ENCODE peak calls at places on chromosomes 2 and 18, in eight cellular contexts. N, R, Y, X, L, V, U and M are unnamed samples.

GRCh38 chr2:172772637-172773036 is 37.0 kb downstream of the RAPGEF4 start:
- DNase-seq in N (no peak), R (no peak), Y (peak; percentile 28), X (peak; percentile 29), L (no peak), V (no peak), U (no peak), M (peak; percentile 61)

GRCh38 chr18:48410095-48410920 is 1.1 kb upstream of the ZBTB7C start:
- DNase-seq in N (no peak), R (peak; percentile 49), Y (peak; percentile 67), X (peak; percentile 82), L (peak; percentile 94), V (peak; percentile 91), U (peak; percentile 94), M (peak; percentile 77)

GRCh38 chr2:86788172-86788571 is 2.5 kb downstream of the CD8A start:
- DNase-seq in N (no peak), R (no peak), Y (no peak), X (no peak), L (no peak), V (no peak), U (no peak), M (no peak)

GRCh38 chr2:127413782-127414743 is 4.2 kb upstream of the PROC start:
- DNase-seq in N (no peak), R (no peak), Y (peak; percentile 56), X (peak; percentile 68), L (no peak), V (no peak), U (no peak), M (peak; percentile 85)

GRCh38 chr2:184577741-184578140 is 20.6 kb upstream of the ZNF804A start:
- DNase-seq in N (no peak), R (no peak), Y (no peak), X (no peak), L (no peak), V (no peak), U (no peak), M (no peak)

GRCh38 chr2:96520697-96521096 is 15.5 kb upstream of the NEURL3 start:
- DNase-seq in N (no peak), R (no peak), Y (no peak), X (no peak), L (no peak), V (no peak), U (no peak), M (no peak)

GRCh38 chr2:212974692-212975091 is 176.7 kb downstream of the IKZF2 start:
- DNase-seq in N (no peak), R (no peak), Y (peak; percentile 72), X (peak; percentile 75), L (no peak), V (no peak), U (no peak), M (peak; percentile 91)

GRCh38 chr18:28095631-28096030 is 81.3 kb downstream of the CDH2 start:
- DNase-seq in N (no peak), R (no peak), Y (no peak), X (no peak), L (no peak), V (no peak), U (no peak), M (peak; percentile 56)

GRCh38 chr2:146312899-146313298 is 1531.9 kb upstream of the ACVR2A start:
- DNase-seq in N (no peak), R (no peak), Y (peak; percentile 6), X (peak; percentile 23), L (no peak), V (no peak), U (no peak), M (peak; percentile 51)

GRCh38 chr2:238846503-238847431 is 1.1 kb upstream of the TWIST2 start:
- DNase-seq in N (no peak), R (no peak), Y (peak; percentile 35), X (peak; percentile 64), L (peak; percentile 50), V (no peak), U (peak; percentile 26), M (peak; percentile 3)

GRCh38 chr2:36433311-36434217 is 78.0 kb downstream of the CRIM1 start:
- DNase-seq in N (no peak), R (no peak), Y (peak; percentile 66), X (peak; percentile 73), L (no peak), V (peak; percentile 25), U (no peak), M (peak; percentile 87)

GRCh38 chr2:145221511-145221910 is 701.6 kb upstream of the ZEB2 start:
- DNase-seq in N (no peak), R (no peak), Y (peak; percentile 23), X (peak; percentile 29), L (no peak), V (no peak), U (no peak), M (no peak)

GRCh38 chr2:168159754-168160585 is 87.4 kb downstream of the STK39 start:
- DNase-seq in N (no peak), R (no peak), Y (no peak), X (no peak), L (no peak), V (no peak), U (no peak), M (no peak)

GRCh38 chr18:58599106-58599505 is 29.8 kb downstream of the ALPK2 start:
- DNase-seq in N (no peak), R (no peak), Y (peak; percentile 75), X (peak; percentile 82), L (no peak), V (no peak), U (no peak), M (peak; percentile 35)

GRCh38 chr2:155320236-155320635 is 621.7 kb downstream of the KCNJ3 start:
- DNase-seq in N (no peak), R (no peak), Y (no peak), X (no peak), L (no peak), V (no peak), U (no peak), M (no peak)

GRCh38 chr18:63823516-63824219 is 48.5 kb downstream of the SERPINB7 start:
- DNase-seq in N (no peak), R (peak; percentile 5), Y (peak; percentile 10), X (peak; percentile 18), L (peak; percentile 51), V (peak; percentile 20), U (peak; percentile 20), M (peak; percentile 31)

DNA sequence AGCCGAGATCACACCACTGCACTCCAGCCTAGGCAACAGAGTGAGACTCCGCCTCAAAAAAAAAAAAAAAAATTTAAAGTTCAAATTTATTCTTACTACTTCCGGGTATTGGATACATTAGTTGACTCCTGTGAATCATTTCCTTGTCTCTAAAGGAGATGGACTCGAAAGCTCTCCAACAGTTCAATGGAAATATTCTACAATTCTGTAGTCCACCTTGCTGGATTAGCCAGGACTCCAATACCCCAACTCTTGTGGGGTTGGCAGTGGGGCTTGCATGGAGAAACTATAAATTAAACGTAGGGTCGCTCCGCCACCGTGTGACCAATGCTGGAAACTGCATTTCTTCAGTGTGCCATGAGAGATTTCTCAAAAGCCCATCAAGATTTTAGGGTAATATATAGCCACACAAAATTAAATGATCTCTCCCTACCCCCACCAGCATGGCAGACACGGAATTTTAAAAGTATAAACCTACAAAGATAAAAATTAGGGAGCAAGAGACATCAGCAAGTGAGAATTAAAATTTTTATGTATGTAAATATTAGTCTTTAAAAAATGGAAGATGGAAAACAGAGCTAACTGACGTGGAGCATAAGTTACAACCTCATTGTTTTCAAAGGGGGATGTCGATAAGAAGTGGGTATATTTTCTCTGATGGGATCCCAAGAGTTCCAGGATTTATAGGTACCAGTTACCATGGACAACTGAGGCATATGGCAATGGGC is 27.8 kb upstream of the GAREM2 start:
- DNase-seq in N (peak; percentile 43), R (peak; percentile 77), Y (peak; percentile 18), X (peak; percentile 37), L (peak; percentile 57), V (peak; percentile 64), U (peak; percentile 59), M (peak; percentile 51)
- TF ChIP-seq CTCF in N (peak; percentile 65), R (peak; percentile 97), Y (peak; percentile 65), X (peak; percentile 79), L (peak; percentile 74), V (peak; percentile 86), U (peak; percentile 88), M (peak; percentile 57)

GRCh38 chr2:179950391-179950790 is 56.7 kb downstream of the CWC22 start:
- DNase-seq in N (no peak), R (no peak), Y (no peak), X (no peak), L (no peak), V (no peak), U (no peak), M (no peak)

GRCh38 chr2:179951680-179952079 is 55.4 kb downstream of the CWC22 start:
- DNase-seq in N (no peak), R (no peak), Y (no peak), X (no peak), L (no peak), V (no peak), U (no peak), M (no peak)

GRCh38 chr2:179946810-179947485 is 60.1 kb downstream of the CWC22 start:
- DNase-seq in N (no peak), R (no peak), Y (no peak), X (no peak), L (no peak), V (no peak), U (no peak), M (no peak)

GRCh38 chr2:179946346-179946745 is 60.8 kb downstream of the CWC22 start:
- DNase-seq in N (no peak), R (no peak), Y (no peak), X (no peak), L (no peak), V (no peak), U (no peak), M (no peak)

DNA sequence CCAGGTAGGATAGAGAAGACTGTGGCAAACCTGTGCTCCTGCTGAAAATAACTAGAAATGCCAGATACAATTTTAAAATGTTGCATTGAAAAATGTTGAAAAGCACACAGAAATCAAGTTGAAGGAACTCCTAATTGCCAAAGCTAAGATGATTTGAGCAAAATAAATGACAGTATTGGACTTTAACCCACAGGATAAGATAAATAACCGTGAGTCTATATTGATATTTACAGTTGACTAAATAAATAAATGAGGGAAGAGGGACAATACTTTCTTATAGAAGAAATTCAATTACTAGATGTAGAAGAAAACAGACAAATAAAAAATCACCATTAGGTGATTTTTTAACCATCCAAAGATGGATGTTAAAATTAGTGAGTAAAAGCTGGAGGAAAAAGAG is 59.0 kb downstream of the CWC22 start:
- DNase-seq in N (no peak), R (no peak), Y (no peak), X (no peak), L (no peak), V (no peak), U (no peak), M (no peak)
- H3K36me3 ChIP-seq in N (peaks cover 22% of the 10 kb centered on the region), R (peaks cover 83% of the 10 kb centered on the region), Y (peaks cover 29% of the 10 kb centered on the region), X (peaks cover 7% of the 10 kb centered on the region), L (peaks cover 91% of the 10 kb centered on the region), V (peaks cover 38% of the 10 kb centered on the region), U (peaks cover 3% of the 10 kb centered on the region), M (peaks cover 8% of the 10 kb centered on the region)

DNA sequence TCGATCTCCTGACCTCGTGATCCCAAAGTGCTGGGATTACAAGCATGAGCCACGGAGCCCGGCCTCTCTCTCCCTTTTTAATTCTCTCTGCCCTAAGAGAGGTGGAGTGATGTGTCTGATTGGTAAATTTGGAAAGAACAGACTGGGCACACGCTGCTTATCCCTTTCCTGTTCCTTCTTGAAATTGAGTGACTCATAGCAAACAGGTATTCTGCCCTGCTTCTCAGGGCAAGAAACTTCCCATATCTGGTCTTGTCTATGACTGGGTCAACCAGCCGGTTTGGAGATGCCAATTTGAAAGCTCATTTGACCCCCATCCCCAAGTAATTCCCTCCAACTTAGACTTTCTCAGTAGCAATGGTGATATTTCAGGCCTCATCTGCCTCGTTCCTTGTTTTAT is 15.0 kb downstream of the LYPD1 start:
- DNase-seq in N (no peak), R (no peak), Y (no peak), X (no peak), L (no peak), V (no peak), U (no peak), M (peak; percentile 89)
- H3K4me3 ChIP-seq in N (no peak overlapping the region), R (no peak overlapping the region), Y (no peak overlapping the region), X (no peak overlapping the region), L (no peak overlapping the region), V (no peak overlapping the region), U (no peak overlapping the region), M (no peak overlapping the region)

GRCh38 chr2:113963965-113964364 is 74.1 kb downstream of the ACTR3 start:
- DNase-seq in N (no peak), R (no peak), Y (no peak), X (no peak), L (no peak), V (no peak), U (no peak), M (no peak)
- TF ChIP-seq CTCF in N (no peak), R (peak; percentile 50), Y (no peak), X (no peak), L (no peak), V (no peak), U (no peak), M (no peak)